ENCODE peak calls at places on chromosomes 12 and 14, in ten cellular contexts. R is hippocampal formation; H is left ventricle myocardium inferior; M is RCC 7860; K is HuH-7.5; T is bronchial epithelial cell; N is stimulated activated CD4-positive, alpha-beta T cell treated with anti-CD3 and anti-CD28 coated beads, Interleukin-1b, Interleukin-23, amount 100 ng/mL, for 24 hours; W is MM.1S; S is GM23248; C is fibroblast of lung. J is an unnamed sample.
A peak's percentile ranks its signal among the peaks of the same experiment; 100 is the strongest.

GRCh38 chr12:27822076-27822712 is 42.2 kb upstream of the MANSC4 start:
- DNase-seq in R (no peak), H (no peak), M (peak; percentile 69), K (no peak), T (peak; percentile 99), N (peak; percentile 23), W (no peak), S (peak; percentile 94), C (peak; percentile 94), J (peak; percentile 55)

GRCh38 chr14:61620130-61620946 is 75.0 kb upstream of the HIF1A start:
- DNase-seq in R (no peak), H (no peak), M (no peak), K (no peak), T (peak; percentile 61), N (peak; percentile 9), W (no peak), S (peak; percentile 95), C (peak; percentile 96), J (peak; percentile 76)

GRCh38 chr12:119115296-119115905 is 63.3 kb upstream of the HSPB8 start:
- DNase-seq in R (peak; percentile 4), H (no peak), M (peak; percentile 6), K (peak; percentile 27), T (peak; percentile 29), N (no peak), W (peak; percentile 27), S (peak; percentile 58), C (peak; percentile 18), J (peak; percentile 57)

GRCh38 chr14:49586673-49587460 is 687 bp upstream of the RPS29 start:
- DNase-seq in R (no peak), H (no peak), M (peak; percentile 77), K (no peak), T (peak; percentile 76), N (no peak), W (peak; percentile 48), S (peak; percentile 73), C (peak; percentile 73), J (peak; percentile 83)

GRCh38 chr12:22299294-22299912 is 35.1 kb downstream of the ST8SIA1 start:
- DNase-seq in R (no peak), H (no peak), M (no peak), K (no peak), T (no peak), N (no peak), W (no peak), S (no peak), C (no peak), J (no peak)

GRCh38 chr14:31059152-31059924 is 33.2 kb upstream of the STRN3 start:
- DNase-seq in R (no peak), H (peak; percentile 49), M (peak; percentile 4), K (peak; percentile 40), T (peak; percentile 88), N (no peak), W (no peak), S (peak; percentile 85), C (peak; percentile 94), J (peak; percentile 75)

GRCh38 chr12:131757111-131757510 is 46.2 kb downstream of the SFSWAP start:
- DNase-seq in R (no peak), H (no peak), M (no peak), K (no peak), T (no peak), N (no peak), W (no peak), S (no peak), C (no peak), J (no peak)

GRCh38 chr12:4855121-4855924 is 54.4 kb upstream of the KCNA1 start:
- DNase-seq in R (peak; percentile 34), H (no peak), M (peak; percentile 66), K (peak; percentile 64), T (peak; percentile 70), N (peak; percentile 32), W (peak; percentile 79), S (peak; percentile 86), C (peak; percentile 61), J (peak; percentile 90)

GRCh38 chr14:54127526-54127925 is 170.9 kb upstream of the BMP4 start:
- DNase-seq in R (no peak), H (no peak), M (no peak), K (no peak), T (peak; percentile 12), N (no peak), W (no peak), S (no peak), C (peak; percentile 66), J (peak; percentile 64)

GRCh38 chr14:95523818-95524448 is 7.5 kb upstream of the SYNE3 start:
- DNase-seq in R (no peak), H (no peak), M (no peak), K (no peak), T (peak; percentile 55), N (no peak), W (no peak), S (peak; percentile 51), C (no peak), J (no peak)

GRCh38 chr12:130192667-130193345 is 30.5 kb downstream of the FZD10 start:
- DNase-seq in R (no peak), H (no peak), M (no peak), K (no peak), T (peak; percentile 18), N (no peak), W (no peak), S (no peak), C (no peak), J (no peak)

GRCh38 chr14:86346818-86347384 is 817.0 kb downstream of the FLRT2 start:
- DNase-seq in R (no peak), H (no peak), M (no peak), K (no peak), T (no peak), N (no peak), W (peak; percentile 74), S (no peak), C (no peak), J (no peak)

J was measured in astrocyte of the hippocampus.